ENCODE peak calls at places on chromosomes 6 and 20, in nine cellular contexts. D is right cardiac atrium; P is left cardiac atrium; S is upper lobe of right lung; H is Right ventricle myocardium inferior; C is Panc1; N is central memory CD8-positive, alpha-beta T cell; Z is activated CD4-positive, alpha-beta T cell treated with anti-CD3 and anti-CD28 coated beads for 36 hours; W is activated naive CD8-positive, alpha-beta T cell treated with anti-CD3 and anti-CD28 coated beads, Interleukin-2, amount 10 ng/mL, durations not matched to agents 7 days and 5 days. A is an unnamed sample.

GRCh38 chr6:47098570-47098993 is 56.5 kb upstream of the ADGRF1 start:
- ATAC-seq in D (peak; percentile 91), P (peak; percentile 87), S (peak; percentile 48), H (peak; percentile 92), C (no peak), N (no peak), Z (no peak), W (no peak), A (no peak)

GRCh38 chr6:13435477-13435876 is 51.9 kb downstream of the GFOD1 start:
- ATAC-seq in D (no peak), P (no peak), S (no peak), H (no peak), C (no peak), N (peak; percentile 55), Z (no peak), W (no peak), A (no peak)

GRCh38 chr6:5653801-5654200 is 352.9 kb downstream of the NRN1 start:
- ATAC-seq in D (peak; percentile 89), P (peak; percentile 81), S (no peak), H (peak; percentile 88), C (no peak), N (no peak), Z (no peak), W (no peak), A (no peak)

GRCh38 chr20:22584630-22584921 is 204 bp upstream of the FOXA2 start:
- ATAC-seq in D (peak; percentile 10), P (peak; percentile 35), S (peak; percentile 85), H (no peak), C (peak; percentile 83), N (no peak), Z (no peak), W (no peak), A (no peak)

GRCh38 chr6:14123331-14124105 is 5.9 kb downstream of the CD83 start:
- ATAC-seq in D (no peak), P (peak; percentile 54), S (peak; percentile 72), H (peak; percentile 29), C (no peak), N (no peak), Z (no peak), W (no peak), A (no peak)

GRCh38 chr6:91590191-91590590 is 1003.3 kb upstream of the MAP3K7 start:
- ATAC-seq in D (no peak), P (no peak), S (no peak), H (no peak), C (no peak), N (no peak), Z (no peak), W (no peak), A (no peak)

GRCh38 chr6:18179770-18180393 is 24.7 kb downstream of the KDM1B start:
- ATAC-seq in D (peak; percentile 41), P (peak; percentile 77), S (peak; percentile 93), H (peak; percentile 69), C (no peak), N (no peak), Z (no peak), W (no peak), A (no peak)

GRCh38 chr20:57879437-57880115 is 169.8 kb upstream of the PMEPA1 start:
- ATAC-seq in D (peak; percentile 83), P (peak; percentile 51), S (no peak), H (peak; percentile 85), C (no peak), N (no peak), Z (no peak), W (no peak), A (no peak)

GRCh38 chr6:151096691-151097090 is 143.1 kb upstream of the AKAP12 start:
- ATAC-seq in D (no peak), P (no peak), S (no peak), H (no peak), C (no peak), N (no peak), Z (no peak), W (no peak), A (no peak)

GRCh38 chr6:129138739-129139405 is 255.9 kb downstream of the LAMA2 start:
- ATAC-seq in D (peak; percentile 80), P (peak; percentile 51), S (peak; percentile 50), H (peak; percentile 81), C (no peak), N (no peak), Z (no peak), W (no peak), A (no peak)

GRCh38 chr6:112308476-112308875 is 38.7 kb upstream of the RFPL4B start:
- ATAC-seq in D (peak; percentile 57), P (no peak), S (no peak), H (peak; percentile 63), C (no peak), N (no peak), Z (no peak), W (no peak), A (no peak)

GRCh38 chr6:38080349-38080748 is 260.8 kb downstream of the ZFAND3 start:
- ATAC-seq in D (no peak), P (no peak), S (no peak), H (no peak), C (no peak), N (no peak), Z (no peak), W (no peak), A (no peak)

GRCh38 chr6:166179704-166180103 is 12.1 kb upstream of the TBXT start:
- ATAC-seq in D (no peak), P (no peak), S (no peak), H (no peak), C (no peak), N (no peak), Z (no peak), W (no peak), A (no peak)